ENCODE peak calls at places on chromosome 10, in four cellular contexts. B is left ventricle myocardium inferior, O is tibial nerve, U is suprapubic skin. L is an unnamed sample.

GRCh38 chr10:13268841-13269240 is 31.0 kb downstream of the PHYH start:
- DNase-seq in O (no peak), U (no peak), B (no peak), L (no peak)

GRCh38 chr10:90930070-90930837 is 9.4 kb upstream of the ANKRD1 start:
- DNase-seq in U (no peak), B (peak), O (no peak), L (no peak)

GRCh38 chr10:72692897-72693598 is 1.1 kb downstream of the MCU start:
- DNase-seq in U (no peak), B (no peak), O (no peak), L (no peak)

GRCh38 chr10:1548596-1548995 is 188.7 kb downstream of the ADARB2 start:
- DNase-seq in U (peak), B (no peak), O (no peak), L (no peak)

GRCh38 chr10:22609719-22610118 is 104.7 kb downstream of the PIP4K2A start:
- DNase-seq in U (no peak), B (no peak), O (no peak), L (no peak)

GRCh38 chr10:124320778-124321432 is 97.8 kb downstream of the OAT start:
- DNase-seq in B (no peak), U (no peak), O (no peak), L (no peak)

GRCh38 chr10:47038881-47039557 is 127.8 kb downstream of the PTPN20 start:
- DNase-seq in B (no peak), O (no peak), U (no peak), L (no peak)

GRCh38 chr10:28991738-28992270 is 297.1 kb upstream of the LYZL1 start:
- DNase-seq in U (no peak), B (peak), O (no peak), L (no peak)

GRCh38 chr10:58943960-58944359 is 232.5 kb upstream of the PHYHIPL start:
- DNase-seq in U (no peak), B (no peak), O (no peak), L (no peak)

GRCh38 chr10:116769791-116770190 is 27.4 kb upstream of the HSPA12A start:
- DNase-seq in B (no peak), U (peak), O (no peak), L (no peak)

GRCh38 chr10:86234553-86235270 is 131.9 kb downstream of the GRID1 start:
- DNase-seq in B (no peak), O (no peak), U (no peak), L (no peak)

GRCh38 chr10:132146941-132147915 is 39.5 kb upstream of the DPYSL4 start:
- DNase-seq in O (no peak), U (no peak), B (peak), L (no peak)

DNA sequence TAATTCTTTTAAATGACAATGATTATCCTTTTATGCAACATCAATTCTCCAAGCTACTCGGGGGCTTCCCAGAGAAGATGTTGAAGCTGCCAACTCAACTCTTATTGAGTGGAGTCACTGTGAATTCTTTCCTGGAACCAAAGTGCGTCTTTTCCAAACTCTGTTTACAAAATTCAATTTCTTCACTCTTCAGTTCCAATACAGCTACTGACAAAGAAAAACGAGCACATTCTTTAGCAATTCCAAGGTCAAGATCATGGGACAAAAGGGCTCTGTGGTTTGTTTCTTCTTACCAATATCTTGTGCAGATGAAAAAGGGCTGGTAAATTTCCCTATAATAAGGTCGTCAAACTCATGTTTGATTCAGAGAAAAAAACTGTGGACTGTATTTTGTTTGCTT is 74.2 kb downstream of the FAS start:
- DNase-seq in U (no peak), B (no peak), O (no peak), L (no peak)
- H3K4me3 ChIP-seq in U (no peak), B (no peak), O (no peak), L (no peak)

GRCh38 chr10:100970914-100971811 is 1.9 kb downstream of the SEMA4G start:
- DNase-seq in U (no peak), B (no peak), O (no peak), L (no peak)
- TF ChIP-seq CTCF in U (no peak), B (no peak), O (no peak), L (no peak)

DNA sequence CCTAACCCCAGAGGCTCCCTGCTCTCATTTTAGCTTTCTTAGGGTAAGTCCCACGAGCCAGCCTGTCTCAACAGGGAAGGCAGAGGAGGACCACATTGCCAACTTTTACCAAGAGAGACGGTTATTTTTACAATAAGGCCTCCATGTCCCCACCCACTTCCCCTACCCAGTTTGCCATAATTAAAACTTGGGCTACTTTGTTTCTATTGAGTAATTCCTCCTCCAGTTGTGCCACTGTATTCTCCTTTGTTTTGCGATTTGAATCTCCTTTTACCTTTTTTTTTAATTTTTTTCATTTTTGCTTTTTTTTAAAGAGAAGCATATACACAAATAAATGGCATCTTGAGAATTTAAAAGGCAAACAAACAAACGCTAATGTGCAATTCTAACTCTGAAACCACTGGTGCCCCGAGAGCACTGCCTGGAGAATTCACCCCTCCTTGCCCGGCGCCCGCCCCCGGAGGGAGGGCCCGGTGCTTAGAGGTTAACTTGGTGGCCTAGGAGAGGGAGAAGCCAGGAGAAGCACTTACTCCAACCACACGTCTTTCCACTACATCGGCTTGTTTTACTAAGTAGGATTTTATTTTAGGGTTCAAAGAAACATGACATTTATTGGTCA is 282.3 kb downstream of the USP6NL start:
- DNase-seq in U (no peak), O (no peak), B (no peak), L (no peak)
- H3K4me3 ChIP-seq in U (peak), O (no peak), B (peak), L (no peak)

GRCh38 chr10:43070121-43071085 is 6.5 kb upstream of the RET start:
- DNase-seq in O (no peak), B (no peak), U (no peak), L (no peak)
- TF ChIP-seq CTCF in O (no peak), B (no peak), U (no peak), L (no peak)

GRCh38 chr10:4527281-4527960 is 298.6 kb upstream of the AKR1E2 start:
- DNase-seq in B (no peak), U (no peak), O (no peak), L (peak)
- H3K4me3 ChIP-seq in B (no peak), U (no peak), O (no peak), L (no peak)

DNA sequence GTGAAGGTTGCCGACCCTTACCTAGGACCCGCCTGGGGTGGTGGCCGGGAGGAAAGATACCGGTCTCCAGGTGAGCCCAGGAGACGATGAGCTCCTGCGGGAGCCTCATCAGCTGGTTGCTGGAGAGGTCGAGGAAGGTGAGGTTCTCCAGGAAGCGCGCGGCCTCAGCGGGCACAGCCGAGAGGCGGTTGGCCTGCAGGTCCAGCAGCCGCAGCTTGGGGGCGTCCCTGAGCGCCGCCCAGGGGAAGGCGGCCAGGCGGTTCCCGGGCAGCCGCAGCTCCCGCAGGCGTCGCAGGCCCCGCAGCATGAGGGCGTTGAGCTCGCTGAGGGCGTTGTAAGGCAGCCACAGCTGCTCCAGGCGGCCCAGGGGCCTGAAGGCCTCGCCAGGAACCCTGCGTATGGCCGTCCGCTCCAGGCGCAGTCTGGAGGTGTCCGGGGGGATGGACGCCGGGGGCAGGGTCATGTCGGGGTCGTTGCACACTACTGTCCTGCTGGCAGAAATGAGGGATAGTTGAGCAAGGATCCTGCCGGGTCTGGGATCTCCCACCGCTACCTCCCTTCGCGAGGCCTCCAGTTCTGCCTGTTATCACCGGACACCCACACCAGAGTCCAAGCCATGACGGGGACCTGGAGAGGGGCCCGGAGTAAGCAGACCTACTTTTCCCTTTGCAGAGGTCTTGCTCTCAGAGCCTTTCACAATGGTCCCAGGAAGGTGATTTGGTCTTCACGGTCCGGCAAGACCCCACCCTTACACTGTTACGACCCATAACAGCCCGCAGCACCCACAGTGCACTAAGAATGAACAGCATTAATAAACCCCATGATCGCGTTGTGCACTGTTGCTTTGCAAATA is 3.9 kb downstream of the LRIT1 start:
- DNase-seq in O (no peak), U (peak), B (peak), L (no peak)
- TF ChIP-seq CTCF in O (no peak), U (no peak), B (peak), L (peak)

GRCh38 chr10:93542358-93542791 is 24.1 kb upstream of the FFAR4 start:
- DNase-seq in B (peak), U (no peak), O (no peak), L (no peak)
- H3K4me3 ChIP-seq in B (peak), U (peak), O (peak), L (no peak)

L was measured in kidney epithelial cell.